ENCODE peak calls at places on chromosomes 11 and 22, in eight cellular contexts. One of them, this sample, is unnamed.

GRCh38 chr11:15195454-15196200 is 80.9 kb downstream of the INSC start:
- DNase-seq in astrocyte of the spinal cord: no peak
- DNase-seq in PC-3: no peak
- DNase-seq in IMR-90: no peak
- DNase-seq in effector memory CD4-positive, alpha-beta T cell: no peak
- DNase-seq in BJ: no peak
- DNase-seq in AG10803: no peak
- DNase-seq in GM06990: no peak
- DNase-seq in this sample: no peak

GRCh38 chr22:44677299-44678244 is 24.4 kb upstream of the PRR5 start:
- DNase-seq in astrocyte of the spinal cord: no peak
- DNase-seq in PC-3: no peak
- DNase-seq in IMR-90: no peak
- DNase-seq in effector memory CD4-positive, alpha-beta T cell: no peak
- DNase-seq in BJ: no peak
- DNase-seq in AG10803: no peak
- DNase-seq in GM06990: no peak
- DNase-seq in this sample: no peak

GRCh38 chr11:69894126-69895047 is 75.2 kb upstream of the FGF3 start:
- DNase-seq in astrocyte of the spinal cord: no peak
- DNase-seq in PC-3: peak
- DNase-seq in IMR-90: peak
- DNase-seq in effector memory CD4-positive, alpha-beta T cell: no peak
- DNase-seq in BJ: no peak
- DNase-seq in AG10803: no peak
- DNase-seq in GM06990: no peak
- DNase-seq in this sample: no peak

GRCh38 chr11:18754308-18754707 is 28.3 kb upstream of the IGSF22 start:
- DNase-seq in astrocyte of the spinal cord: peak
- DNase-seq in PC-3: no peak
- DNase-seq in IMR-90: peak
- DNase-seq in effector memory CD4-positive, alpha-beta T cell: no peak
- DNase-seq in BJ: no peak
- DNase-seq in AG10803: no peak
- DNase-seq in GM06990: no peak
- DNase-seq in this sample: no peak

GRCh38 chr11:96259053-96259837 is 83.8 kb downstream of the MAML2 start:
- DNase-seq in astrocyte of the spinal cord: peak
- DNase-seq in PC-3: peak
- DNase-seq in IMR-90: peak
- DNase-seq in effector memory CD4-positive, alpha-beta T cell: no peak
- DNase-seq in BJ: no peak
- DNase-seq in AG10803: peak
- DNase-seq in GM06990: no peak
- DNase-seq in this sample: no peak

GRCh38 chr11:85946221-85946620 is 91.0 kb downstream of the CCDC83 start:
- DNase-seq in astrocyte of the spinal cord: no peak
- DNase-seq in PC-3: peak
- DNase-seq in IMR-90: peak
- DNase-seq in effector memory CD4-positive, alpha-beta T cell: no peak
- DNase-seq in BJ: no peak
- DNase-seq in AG10803: peak
- DNase-seq in GM06990: no peak
- DNase-seq in this sample: no peak

GRCh38 chr11:118660646-118661424 is 18.6 kb downstream of the TREH start:
- DNase-seq in astrocyte of the spinal cord: no peak
- DNase-seq in PC-3: no peak
- DNase-seq in IMR-90: no peak
- DNase-seq in effector memory CD4-positive, alpha-beta T cell: no peak
- DNase-seq in BJ: no peak
- DNase-seq in AG10803: no peak
- DNase-seq in GM06990: no peak
- DNase-seq in this sample: no peak

GRCh38 chr11:85257837-85258236 is 369.3 kb downstream of the DLG2 start:
- DNase-seq in astrocyte of the spinal cord: no peak
- DNase-seq in PC-3: no peak
- DNase-seq in IMR-90: no peak
- DNase-seq in effector memory CD4-positive, alpha-beta T cell: no peak
- DNase-seq in BJ: no peak
- DNase-seq in AG10803: no peak
- DNase-seq in GM06990: no peak
- DNase-seq in this sample: no peak

GRCh38 chr11:69707156-69707555 is 3.3 kb upstream of the FGF19 start:
- DNase-seq in astrocyte of the spinal cord: no peak
- DNase-seq in PC-3: no peak
- DNase-seq in IMR-90: no peak
- DNase-seq in effector memory CD4-positive, alpha-beta T cell: no peak
- DNase-seq in BJ: no peak
- DNase-seq in AG10803: no peak
- DNase-seq in GM06990: no peak
- DNase-seq in this sample: no peak

GRCh38 chr11:116736763-116737162 is 36.0 kb downstream of the BUD13 start:
- DNase-seq in astrocyte of the spinal cord: no peak
- DNase-seq in PC-3: peak
- DNase-seq in IMR-90: no peak
- DNase-seq in effector memory CD4-positive, alpha-beta T cell: no peak
- DNase-seq in BJ: no peak
- DNase-seq in AG10803: no peak
- DNase-seq in GM06990: no peak
- DNase-seq in this sample: peak

GRCh38 chr11:79670846-79671245 is 230.0 kb upstream of the TENM4 start:
- DNase-seq in astrocyte of the spinal cord: no peak
- DNase-seq in PC-3: no peak
- DNase-seq in IMR-90: no peak
- DNase-seq in effector memory CD4-positive, alpha-beta T cell: no peak
- DNase-seq in BJ: no peak
- DNase-seq in AG10803: no peak
- DNase-seq in GM06990: no peak
- DNase-seq in this sample: no peak

GRCh38 chr11:34262601-34263081 is 95.2 kb downstream of the ABTB2 start:
- DNase-seq in astrocyte of the spinal cord: no peak
- DNase-seq in PC-3: no peak
- DNase-seq in IMR-90: no peak
- DNase-seq in effector memory CD4-positive, alpha-beta T cell: no peak
- DNase-seq in BJ: no peak
- DNase-seq in AG10803: peak
- DNase-seq in GM06990: no peak
- DNase-seq in this sample: no peak

GRCh38 chr22:20552450-20552894 is 45.1 kb downstream of the MED15 start:
- DNase-seq in astrocyte of the spinal cord: no peak
- DNase-seq in PC-3: no peak
- DNase-seq in IMR-90: peak
- DNase-seq in effector memory CD4-positive, alpha-beta T cell: no peak
- DNase-seq in BJ: no peak
- DNase-seq in AG10803: peak
- DNase-seq in GM06990: no peak
- DNase-seq in this sample: no peak

GRCh38 chr22:19385221-19385906 is 46.2 kb downstream of the HIRA start:
- DNase-seq in astrocyte of the spinal cord: no peak
- DNase-seq in PC-3: no peak
- DNase-seq in IMR-90: no peak
- DNase-seq in effector memory CD4-positive, alpha-beta T cell: no peak
- DNase-seq in BJ: no peak
- DNase-seq in AG10803: no peak
- DNase-seq in GM06990: no peak
- DNase-seq in this sample: no peak

GRCh38 chr22:39732625-39733024 is 160.9 kb downstream of the ENTHD1 start:
- DNase-seq in astrocyte of the spinal cord: no peak
- DNase-seq in PC-3: no peak
- DNase-seq in IMR-90: no peak
- DNase-seq in effector memory CD4-positive, alpha-beta T cell: no peak
- DNase-seq in BJ: no peak
- DNase-seq in AG10803: no peak
- DNase-seq in GM06990: no peak
- DNase-seq in this sample: no peak

GRCh38 chr22:50192056-50192824 is 6.5 kb downstream of the TRABD start:
- DNase-seq in astrocyte of the spinal cord: no peak
- DNase-seq in PC-3: peak
- DNase-seq in IMR-90: peak
- DNase-seq in effector memory CD4-positive, alpha-beta T cell: no peak
- DNase-seq in BJ: no peak
- DNase-seq in AG10803: no peak
- DNase-seq in GM06990: peak
- DNase-seq in this sample: peak

GRCh38 chr11:19520681-19521080 is 192.0 kb upstream of the NAV2 start:
- DNase-seq in astrocyte of the spinal cord: no peak
- DNase-seq in PC-3: no peak
- DNase-seq in IMR-90: no peak
- DNase-seq in effector memory CD4-positive, alpha-beta T cell: no peak
- DNase-seq in BJ: no peak
- DNase-seq in AG10803: no peak
- DNase-seq in GM06990: no peak
- DNase-seq in this sample: no peak

GRCh38 chr11:2943711-2944118 is 14.5 kb upstream of the PHLDA2 start:
- DNase-seq in astrocyte of the spinal cord: no peak
- DNase-seq in PC-3: no peak
- DNase-seq in IMR-90: no peak
- DNase-seq in effector memory CD4-positive, alpha-beta T cell: no peak
- DNase-seq in BJ: no peak
- DNase-seq in AG10803: no peak
- DNase-seq in GM06990: no peak
- DNase-seq in this sample: no peak

GRCh38 chr11:88739524-88739923 is 326.3 kb downstream of the GRM5 start:
- DNase-seq in astrocyte of the spinal cord: no peak
- DNase-seq in PC-3: no peak
- DNase-seq in IMR-90: no peak
- DNase-seq in effector memory CD4-positive, alpha-beta T cell: no peak
- DNase-seq in BJ: no peak
- DNase-seq in AG10803: no peak
- DNase-seq in GM06990: no peak
- DNase-seq in this sample: no peak
- H3K4me3 ChIP-seq in astrocyte of the spinal cord: no peak
- H3K4me3 ChIP-seq in PC-3: no peak
- H3K4me3 ChIP-seq in IMR-90: no peak
- H3K4me3 ChIP-seq in effector memory CD4-positive, alpha-beta T cell: no peak
- H3K4me3 ChIP-seq in BJ: no peak
- H3K4me3 ChIP-seq in AG10803: no peak
- H3K4me3 ChIP-seq in GM06990: no peak
- H3K4me3 ChIP-seq in this sample: no peak

GRCh38 chr11:99066609-99067008 is 45.9 kb downstream of the CNTN5 start:
- DNase-seq in astrocyte of the spinal cord: no peak
- DNase-seq in PC-3: no peak
- DNase-seq in IMR-90: no peak
- DNase-seq in effector memory CD4-positive, alpha-beta T cell: no peak
- DNase-seq in BJ: no peak
- DNase-seq in AG10803: no peak
- DNase-seq in GM06990: no peak
- DNase-seq in this sample: no peak

GRCh38 chr11:99068832-99069231 is 48.1 kb downstream of the CNTN5 start:
- DNase-seq in astrocyte of the spinal cord: no peak
- DNase-seq in PC-3: peak
- DNase-seq in IMR-90: no peak
- DNase-seq in effector memory CD4-positive, alpha-beta T cell: no peak
- DNase-seq in BJ: no peak
- DNase-seq in AG10803: no peak
- DNase-seq in GM06990: no peak
- DNase-seq in this sample: peak

GRCh38 chr11:99069831-99070444 is 49.2 kb downstream of the CNTN5 start:
- DNase-seq in astrocyte of the spinal cord: peak
- DNase-seq in PC-3: peak
- DNase-seq in IMR-90: no peak
- DNase-seq in effector memory CD4-positive, alpha-beta T cell: no peak
- DNase-seq in BJ: no peak
- DNase-seq in AG10803: no peak
- DNase-seq in GM06990: no peak
- DNase-seq in this sample: peak
- H3K4me3 ChIP-seq in astrocyte of the spinal cord: peak
- H3K4me3 ChIP-seq in PC-3: peak
- H3K4me3 ChIP-seq in IMR-90: peak
- H3K4me3 ChIP-seq in effector memory CD4-positive, alpha-beta T cell: no peak
- H3K4me3 ChIP-seq in BJ: no peak
- H3K4me3 ChIP-seq in AG10803: no peak
- H3K4me3 ChIP-seq in GM06990: peak
- H3K4me3 ChIP-seq in this sample: peak

GRCh38 chr22:32100711-32101110 is 57.6 kb downstream of the SLC5A1 start:
- DNase-seq in astrocyte of the spinal cord: no peak
- DNase-seq in PC-3: no peak
- DNase-seq in IMR-90: no peak
- DNase-seq in effector memory CD4-positive, alpha-beta T cell: no peak
- DNase-seq in BJ: no peak
- DNase-seq in AG10803: no peak
- DNase-seq in GM06990: no peak
- DNase-seq in this sample: no peak
- H3K4me3 ChIP-seq in astrocyte of the spinal cord: no peak
- H3K4me3 ChIP-seq in PC-3: no peak
- H3K4me3 ChIP-seq in IMR-90: no peak
- H3K4me3 ChIP-seq in effector memory CD4-positive, alpha-beta T cell: no peak
- H3K4me3 ChIP-seq in BJ: no peak
- H3K4me3 ChIP-seq in AG10803: no peak
- H3K4me3 ChIP-seq in GM06990: no peak
- H3K4me3 ChIP-seq in this sample: no peak

GRCh38 chr22:29266564-29267461 is 968 bp downstream of the RHBDD3 start:
- DNase-seq in astrocyte of the spinal cord: peak
- DNase-seq in PC-3: no peak
- DNase-seq in IMR-90: peak
- DNase-seq in effector memory CD4-positive, alpha-beta T cell: no peak
- DNase-seq in BJ: no peak
- DNase-seq in AG10803: no peak
- DNase-seq in GM06990: no peak
- DNase-seq in this sample: peak
- H3K4me3 ChIP-seq in astrocyte of the spinal cord: peak
- H3K4me3 ChIP-seq in PC-3: peak
- H3K4me3 ChIP-seq in IMR-90: peak
- H3K4me3 ChIP-seq in effector memory CD4-positive, alpha-beta T cell: peak
- H3K4me3 ChIP-seq in BJ: peak
- H3K4me3 ChIP-seq in AG10803: peak
- H3K4me3 ChIP-seq in GM06990: peak
- H3K4me3 ChIP-seq in this sample: peak

DNA sequence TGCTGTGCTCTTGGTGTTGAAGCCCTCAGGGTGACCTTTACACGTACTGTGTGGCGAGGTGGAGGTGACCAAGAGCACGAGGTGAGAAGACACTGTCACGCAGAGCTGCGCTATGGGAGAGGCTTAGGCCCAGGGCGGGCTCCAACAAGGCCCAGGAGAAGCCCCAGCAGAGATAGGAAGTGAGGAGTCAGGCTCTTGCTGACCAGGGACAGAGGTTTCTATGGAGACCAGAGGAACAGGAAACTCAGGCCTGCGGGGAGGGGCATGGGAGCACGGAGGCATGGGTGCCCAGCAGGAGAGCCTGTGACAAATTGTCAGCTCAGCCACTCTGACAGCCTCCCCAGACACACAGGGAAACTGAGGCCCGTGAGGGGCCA is 15.8 kb downstream of the DGKZ start:
- DNase-seq in astrocyte of the spinal cord: peak
- DNase-seq in PC-3: peak
- DNase-seq in IMR-90: peak
- DNase-seq in effector memory CD4-positive, alpha-beta T cell: no peak
- DNase-seq in BJ: no peak
- DNase-seq in AG10803: peak
- DNase-seq in GM06990: no peak
- DNase-seq in this sample: no peak
- H3K4me3 ChIP-seq in astrocyte of the spinal cord: no peak
- H3K4me3 ChIP-seq in PC-3: peak
- H3K4me3 ChIP-seq in IMR-90: no peak
- H3K4me3 ChIP-seq in effector memory CD4-positive, alpha-beta T cell: no peak
- H3K4me3 ChIP-seq in BJ: no peak
- H3K4me3 ChIP-seq in AG10803: no peak
- H3K4me3 ChIP-seq in GM06990: no peak
- H3K4me3 ChIP-seq in this sample: no peak